ENCODE peak calls at places on chromosome 7, in six cellular contexts. One of them, this sample, is unnamed.

GRCh38 chr7:38822556-38822955 is 86.4 kb downstream of the VPS41 start:
- ATAC-seq in right lobe of liver: no peak
- ATAC-seq in heart left ventricle: no peak
- ATAC-seq in GM12878: no peak
- ATAC-seq in HepG2: no peak
- ATAC-seq in IMR-90: no peak
- ATAC-seq in this sample: no peak

GRCh38 chr7:105811189-105811847 is 65.1 kb downstream of the ATXN7L1 start:
- ATAC-seq in right lobe of liver: peak; percentile 92
- ATAC-seq in heart left ventricle: no peak
- ATAC-seq in GM12878: no peak
- ATAC-seq in HepG2: peak; percentile 90
- ATAC-seq in IMR-90: no peak
- ATAC-seq in this sample: no peak

GRCh38 chr7:42736931-42737330 is 174.9 kb downstream of the C7orf25 start:
- ATAC-seq in right lobe of liver: no peak
- ATAC-seq in heart left ventricle: no peak
- ATAC-seq in GM12878: no peak
- ATAC-seq in HepG2: peak; percentile 87
- ATAC-seq in IMR-90: no peak
- ATAC-seq in this sample: no peak

GRCh38 chr7:79927116-79927515 is 207.5 kb upstream of the GNAI1 start:
- ATAC-seq in right lobe of liver: no peak
- ATAC-seq in heart left ventricle: no peak
- ATAC-seq in GM12878: no peak
- ATAC-seq in HepG2: no peak
- ATAC-seq in IMR-90: no peak
- ATAC-seq in this sample: no peak

GRCh38 chr7:7970620-7971307 is 2.2 kb downstream of the GLCCI1 start:
- ATAC-seq in right lobe of liver: no peak
- ATAC-seq in heart left ventricle: no peak
- ATAC-seq in GM12878: peak; percentile 2
- ATAC-seq in HepG2: no peak
- ATAC-seq in IMR-90: no peak
- ATAC-seq in this sample: no peak

GRCh38 chr7:132756482-132756990 is 180.3 kb upstream of the PLXNA4 start:
- ATAC-seq in right lobe of liver: no peak
- ATAC-seq in heart left ventricle: no peak
- ATAC-seq in GM12878: no peak
- ATAC-seq in HepG2: no peak
- ATAC-seq in IMR-90: no peak
- ATAC-seq in this sample: no peak

GRCh38 chr7:119105381-119105780 is 880.9 kb downstream of the ANKRD7 start:
- ATAC-seq in right lobe of liver: no peak
- ATAC-seq in heart left ventricle: no peak
- ATAC-seq in GM12878: no peak
- ATAC-seq in HepG2: no peak
- ATAC-seq in IMR-90: no peak
- ATAC-seq in this sample: no peak

GRCh38 chr7:30893357-30893756 is 18.3 kb upstream of the AQP1 start:
- ATAC-seq in right lobe of liver: peak; percentile 57
- ATAC-seq in heart left ventricle: peak; percentile 63
- ATAC-seq in GM12878: no peak
- ATAC-seq in HepG2: no peak
- ATAC-seq in IMR-90: peak; percentile 78
- ATAC-seq in this sample: peak; percentile 46

GRCh38 chr7:31251441-31251840 is 89.1 kb downstream of the NEUROD6 start:
- ATAC-seq in right lobe of liver: no peak
- ATAC-seq in heart left ventricle: no peak
- ATAC-seq in GM12878: no peak
- ATAC-seq in HepG2: peak; percentile 53
- ATAC-seq in IMR-90: no peak
- ATAC-seq in this sample: no peak

GRCh38 chr7:127413962-127414361 is 21.5 kb upstream of the ZNF800 start:
- ATAC-seq in right lobe of liver: peak; percentile 23
- ATAC-seq in heart left ventricle: no peak
- ATAC-seq in GM12878: peak; percentile 74
- ATAC-seq in HepG2: no peak
- ATAC-seq in IMR-90: no peak
- ATAC-seq in this sample: no peak

GRCh38 chr7:18653381-18654155 is 158.0 kb downstream of the HDAC9 start:
- ATAC-seq in right lobe of liver: no peak
- ATAC-seq in heart left ventricle: no peak
- ATAC-seq in GM12878: no peak
- ATAC-seq in HepG2: no peak
- ATAC-seq in IMR-90: peak; percentile 42
- ATAC-seq in this sample: no peak

GRCh38 chr7:75915416-75916156 is 631 bp downstream of the POR start:
- ATAC-seq in right lobe of liver: peak; percentile 14
- ATAC-seq in heart left ventricle: no peak
- ATAC-seq in GM12878: peak; percentile 59
- ATAC-seq in HepG2: peak; percentile 25
- ATAC-seq in IMR-90: no peak
- ATAC-seq in this sample: no peak

GRCh38 chr7:114942443-114943175 is 20.7 kb downstream of the MDFIC start:
- ATAC-seq in right lobe of liver: no peak
- ATAC-seq in heart left ventricle: no peak
- ATAC-seq in GM12878: peak; percentile 70
- ATAC-seq in HepG2: no peak
- ATAC-seq in IMR-90: no peak
- ATAC-seq in this sample: no peak

GRCh38 chr7:108094933-108095710 is 35.0 kb downstream of the LAMB4 start:
- ATAC-seq in right lobe of liver: peak; percentile 99
- ATAC-seq in heart left ventricle: peak; percentile 49
- ATAC-seq in GM12878: peak; percentile 91
- ATAC-seq in HepG2: peak; percentile 96
- ATAC-seq in IMR-90: peak; percentile 87
- ATAC-seq in this sample: peak; percentile 81

GRCh38 chr7:90999989-91000979 is 263.9 kb upstream of the FZD1 start:
- ATAC-seq in right lobe of liver: no peak
- ATAC-seq in heart left ventricle: no peak
- ATAC-seq in GM12878: no peak
- ATAC-seq in HepG2: no peak
- ATAC-seq in IMR-90: peak; percentile 59
- ATAC-seq in this sample: no peak

GRCh38 chr7:7399707-7400106 is 136.0 kb downstream of the COL28A1 start:
- ATAC-seq in right lobe of liver: no peak
- ATAC-seq in heart left ventricle: no peak
- ATAC-seq in GM12878: no peak
- ATAC-seq in HepG2: no peak
- ATAC-seq in IMR-90: no peak
- ATAC-seq in this sample: no peak

GRCh38 chr7:30278386-30278785 is 6.0 kb upstream of the ZNRF2 start:
- ATAC-seq in right lobe of liver: peak; percentile 22
- ATAC-seq in heart left ventricle: no peak
- ATAC-seq in GM12878: no peak
- ATAC-seq in HepG2: no peak
- ATAC-seq in IMR-90: no peak
- ATAC-seq in this sample: no peak

GRCh38 chr7:84108787-84109186 is 85.8 kb downstream of the SEMA3A start:
- ATAC-seq in right lobe of liver: no peak
- ATAC-seq in heart left ventricle: no peak
- ATAC-seq in GM12878: no peak
- ATAC-seq in HepG2: no peak
- ATAC-seq in IMR-90: no peak
- ATAC-seq in this sample: no peak

GRCh38 chr7:113562242-113562641 is 356.6 kb downstream of the PPP1R3A start:
- ATAC-seq in right lobe of liver: no peak
- ATAC-seq in heart left ventricle: no peak
- ATAC-seq in GM12878: no peak
- ATAC-seq in HepG2: no peak
- ATAC-seq in IMR-90: no peak
- ATAC-seq in this sample: no peak

GRCh38 chr7:112173214-112173905 is 32.8 kb downstream of the DOCK4 start:
- ATAC-seq in right lobe of liver: peak; percentile 27
- ATAC-seq in heart left ventricle: peak; percentile 26
- ATAC-seq in GM12878: no peak
- ATAC-seq in HepG2: no peak
- ATAC-seq in IMR-90: no peak
- ATAC-seq in this sample: peak; percentile 34

GRCh38 chr7:16028103-16028502 is 341.6 kb upstream of the MEOX2 start:
- ATAC-seq in right lobe of liver: no peak
- ATAC-seq in heart left ventricle: peak; percentile 27
- ATAC-seq in GM12878: no peak
- ATAC-seq in HepG2: no peak
- ATAC-seq in IMR-90: peak; percentile 52
- ATAC-seq in this sample: peak; percentile 71

GRCh38 chr7:19110026-19110777 is 7.2 kb downstream of the TWIST1 start:
- ATAC-seq in right lobe of liver: no peak
- ATAC-seq in heart left ventricle: no peak
- ATAC-seq in GM12878: no peak
- ATAC-seq in HepG2: no peak
- ATAC-seq in IMR-90: no peak
- ATAC-seq in this sample: no peak

GRCh38 chr7:81482600-81483186 is 287.2 kb downstream of the HGF start:
- ATAC-seq in right lobe of liver: peak; percentile 67
- ATAC-seq in heart left ventricle: no peak
- ATAC-seq in GM12878: peak; percentile 65
- ATAC-seq in HepG2: no peak
- ATAC-seq in IMR-90: peak; percentile 50
- ATAC-seq in this sample: no peak
- H3K27ac ChIP-seq in right lobe of liver: no peak overlapping the region
- H3K27ac ChIP-seq in heart left ventricle: no peak overlapping the region
- H3K27ac ChIP-seq in GM12878: no peak overlapping the region
- H3K27ac ChIP-seq in HepG2: no peak overlapping the region
- H3K27ac ChIP-seq in IMR-90: no peak overlapping the region
- H3K27ac ChIP-seq in this sample: no peak overlapping the region

GRCh38 chr7:22179442-22179879 is 177.5 kb downstream of the RAPGEF5 start:
- ATAC-seq in right lobe of liver: no peak
- ATAC-seq in heart left ventricle: no peak
- ATAC-seq in GM12878: no peak
- ATAC-seq in HepG2: no peak
- ATAC-seq in IMR-90: no peak
- ATAC-seq in this sample: no peak
- TF ChIP-seq POLR2A in right lobe of liver: no peak
- TF ChIP-seq POLR2A in heart left ventricle: no peak
- TF ChIP-seq POLR2A in GM12878: no peak
- TF ChIP-seq POLR2A in HepG2: no peak
- TF ChIP-seq POLR2A in IMR-90: no peak
- TF ChIP-seq POLR2A in this sample: no peak

GRCh38 chr7:37448637-37449331 is at the start of gene ELMO1:
- ATAC-seq in right lobe of liver: peak; percentile 89
- ATAC-seq in heart left ventricle: peak; percentile 59
- ATAC-seq in GM12878: peak; percentile 97
- ATAC-seq in HepG2: peak; percentile 99
- ATAC-seq in IMR-90: peak; percentile 62
- ATAC-seq in this sample: peak; percentile 79

GRCh38 chr7:37448057-37448636 is 517 bp downstream of the ELMO1 start:
- ATAC-seq in right lobe of liver: peak; percentile 42
- ATAC-seq in heart left ventricle: peak; percentile 6
- ATAC-seq in GM12878: peak; percentile 48
- ATAC-seq in HepG2: peak; percentile 65
- ATAC-seq in IMR-90: no peak
- ATAC-seq in this sample: peak; percentile 16

GRCh38 chr7:37445800-37446199 is 2.9 kb downstream of the ELMO1 start:
- ATAC-seq in right lobe of liver: no peak
- ATAC-seq in heart left ventricle: no peak
- ATAC-seq in GM12878: no peak
- ATAC-seq in HepG2: no peak
- ATAC-seq in IMR-90: no peak
- ATAC-seq in this sample: no peak

GRCh38 chr7:37445064-37445723 is 3.5 kb downstream of the ELMO1 start:
- ATAC-seq in right lobe of liver: no peak
- ATAC-seq in heart left ventricle: no peak
- ATAC-seq in GM12878: no peak
- ATAC-seq in HepG2: no peak
- ATAC-seq in IMR-90: no peak
- ATAC-seq in this sample: peak; percentile 22

GRCh38 chr7:37446371-37446770 is 2.3 kb downstream of the ELMO1 start:
- ATAC-seq in right lobe of liver: no peak
- ATAC-seq in heart left ventricle: no peak
- ATAC-seq in GM12878: no peak
- ATAC-seq in HepG2: no peak
- ATAC-seq in IMR-90: no peak
- ATAC-seq in this sample: no peak
- H3K27me3 ChIP-seq in right lobe of liver: no peaks in the 10 kb centered on the region
- H3K27me3 ChIP-seq in heart left ventricle: no peaks in the 10 kb centered on the region
- H3K27me3 ChIP-seq in GM12878: no peaks in the 10 kb centered on the region
- H3K27me3 ChIP-seq in HepG2: peaks cover 26% of the 10 kb centered on the region
- H3K27me3 ChIP-seq in IMR-90: peaks cover 4% of the 10 kb centered on the region
- H3K27me3 ChIP-seq in this sample: peaks cover 51% of the 10 kb centered on the region

GRCh38 chr7:37643876-37644275 is 39.7 kb upstream of the GPR141 start:
- ATAC-seq in right lobe of liver: no peak
- ATAC-seq in heart left ventricle: no peak
- ATAC-seq in GM12878: no peak
- ATAC-seq in HepG2: no peak
- ATAC-seq in IMR-90: no peak
- ATAC-seq in this sample: no peak

GRCh38 chr7:37642028-37642540 is 41.5 kb upstream of the GPR141 start:
- ATAC-seq in right lobe of liver: no peak
- ATAC-seq in heart left ventricle: no peak
- ATAC-seq in GM12878: no peak
- ATAC-seq in HepG2: no peak
- ATAC-seq in IMR-90: no peak
- ATAC-seq in this sample: no peak

DNA sequence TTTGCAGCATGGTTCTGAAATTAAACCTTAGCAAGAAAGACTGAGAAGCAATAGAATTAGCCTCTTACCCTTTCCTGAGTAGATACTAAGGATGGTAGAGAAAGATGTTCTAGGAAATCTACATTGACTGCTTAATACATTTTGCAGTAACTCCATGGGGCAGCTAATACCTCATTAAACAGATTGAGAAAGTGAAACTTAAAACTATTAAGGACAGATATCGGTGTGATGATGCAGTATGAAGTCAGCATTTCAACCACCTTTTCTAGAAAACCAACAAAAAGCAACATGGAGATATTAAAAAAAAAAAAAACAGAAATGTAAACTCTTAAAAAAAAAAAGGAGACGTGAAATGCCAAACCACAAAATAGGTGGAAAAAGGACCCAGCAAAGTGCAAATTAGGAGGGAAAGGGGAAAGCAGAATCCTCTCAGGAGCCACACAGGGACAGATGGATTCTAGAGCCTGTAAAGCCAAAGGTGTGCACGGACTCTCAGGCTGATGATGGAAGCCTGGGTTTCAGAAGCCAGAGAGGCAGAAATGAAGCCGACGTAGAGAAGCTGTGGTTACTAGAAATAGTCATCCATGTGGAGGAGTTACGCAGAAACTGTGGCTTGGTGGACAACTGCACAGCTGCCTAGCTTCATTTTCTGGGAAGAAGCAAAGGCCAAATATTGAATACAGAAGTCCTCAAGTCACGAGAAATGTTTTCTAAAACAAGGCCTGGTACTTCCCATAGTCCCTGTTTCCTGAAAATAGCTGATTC is 38.1 kb upstream of the GPR141 start:
- ATAC-seq in right lobe of liver: no peak
- ATAC-seq in heart left ventricle: no peak
- ATAC-seq in GM12878: peak; percentile 63
- ATAC-seq in HepG2: no peak
- ATAC-seq in IMR-90: no peak
- ATAC-seq in this sample: no peak
- H3K27ac ChIP-seq in right lobe of liver: no peak overlapping the region
- H3K27ac ChIP-seq in heart left ventricle: no peak overlapping the region
- H3K27ac ChIP-seq in GM12878: peak overlapping the region; percentile 39
- H3K27ac ChIP-seq in HepG2: no peak overlapping the region
- H3K27ac ChIP-seq in IMR-90: no peak overlapping the region
- H3K27ac ChIP-seq in this sample: no peak overlapping the region